ENCODE peak calls at places on chromosomes 5 and 9, in five cellular contexts. P, S, J, Z and H are unnamed samples.

GRCh38 chr9:125755340-125755739 is 8.2 kb downstream of the PBX3 start:
- DNase-seq in P (no peak), S (no peak), J (no peak), Z (no peak), H (no peak)

GRCh38 chr5:34410411-34411139 is 245.6 kb upstream of the RAI14 start:
- DNase-seq in P (no peak), S (no peak), J (no peak), Z (peak), H (no peak)

GRCh38 chr9:34185778-34186551 is 7.1 kb downstream of the UBAP1 start:
- DNase-seq in P (no peak), S (peak), J (peak), Z (peak), H (no peak)

GRCh38 chr9:4857163-4857562 is 64.4 kb downstream of the RCL1 start:
- DNase-seq in P (no peak), S (no peak), J (no peak), Z (peak), H (no peak)

GRCh38 chr5:171390883-171391677 is 3.4 kb downstream of the NPM1 start:
- DNase-seq in P (no peak), S (no peak), J (no peak), Z (peak), H (no peak)

GRCh38 chr9:104068546-104068945 is 25.6 kb upstream of the SMC2 start:
- DNase-seq in P (no peak), S (no peak), J (no peak), Z (peak), H (no peak)

GRCh38 chr9:113569472-113570060 is 106.0 kb downstream of the RGS3 start:
- DNase-seq in P (no peak), S (no peak), J (no peak), Z (no peak), H (no peak)

GRCh38 chr5:34655354-34655991 is 655 bp upstream of the RAI14 start:
- DNase-seq in P (peak), S (peak), J (peak), Z (peak), H (peak)

GRCh38 chr9:130548103-130548502 is 31.3 kb upstream of the FUBP3 start:
- DNase-seq in P (no peak), S (no peak), J (no peak), Z (no peak), H (no peak)

GRCh38 chr5:81007637-81008027 is 47.5 kb downstream of the RASGRF2 start:
- DNase-seq in P (no peak), S (no peak), J (no peak), Z (no peak), H (no peak)

GRCh38 chr5:138950411-138951011 is 75.4 kb upstream of the LRRTM2 start:
- DNase-seq in P (no peak), S (no peak), J (no peak), Z (no peak), H (no peak)

GRCh38 chr5:168424506-168425298 is 61.6 kb upstream of the RARS1 start:
- DNase-seq in P (no peak), S (peak), J (no peak), Z (peak), H (no peak)

GRCh38 chr5:83987513-83988292 is 267.0 kb upstream of the HAPLN1 start:
- DNase-seq in P (no peak), S (no peak), J (peak), Z (no peak), H (no peak)

GRCh38 chr9:114033397-114034103 is 44.5 kb downstream of the AMBP start:
- DNase-seq in P (peak), S (no peak), J (peak), Z (no peak), H (no peak)

GRCh38 chr5:141245250-141245717 is at the start of gene PCDHB15:
- DNase-seq in P (peak), S (no peak), J (peak), Z (peak), H (no peak)

GRCh38 chr9:119216891-119217290 is 152.3 kb downstream of the BRINP1 start:
- DNase-seq in P (peak), S (no peak), J (no peak), Z (peak), H (no peak)

GRCh38 chr9:21559402-21560280 is 77.5 kb upstream of the IFNE start:
- DNase-seq in P (peak), S (no peak), J (peak), Z (peak), H (peak)

GRCh38 chr9:115882911-115883310 is 270.7 kb upstream of the PAPPA start:
- DNase-seq in P (no peak), S (no peak), J (no peak), Z (peak), H (no peak)

GRCh38 chr9:73549991-73550390 is 398.3 kb downstream of the ANXA1 start:
- DNase-seq in P (no peak), S (no peak), J (no peak), Z (no peak), H (no peak)

GRCh38 chr9:124725068-124725452 is 46.1 kb downstream of the NR6A1 start:
- DNase-seq in P (no peak), S (no peak), J (no peak), Z (no peak), H (no peak)

GRCh38 chr5:2998106-2998505 is 246.6 kb upstream of the IRX2 start:
- DNase-seq in P (no peak), S (no peak), J (no peak), Z (no peak), H (no peak)

GRCh38 chr5:122937914-122938313 is 92.5 kb downstream of the SNX24 start:
- DNase-seq in P (no peak), S (no peak), J (peak), Z (no peak), H (no peak)

GRCh38 chr9:90368241-90368640 is 274.4 kb downstream of the DIRAS2 start:
- DNase-seq in P (no peak), S (no peak), J (no peak), Z (no peak), H (no peak)

GRCh38 chr5:74839228-74839627 is 27.0 kb downstream of the FAM169A start:
- DNase-seq in P (no peak), S (no peak), J (no peak), Z (no peak), H (no peak)

GRCh38 chr5:1817261-1818043 is 16.2 kb downstream of the NDUFS6 start:
- DNase-seq in P (no peak), S (no peak), J (no peak), Z (no peak), H (no peak)

GRCh38 chr5:22249209-22249608 is 603.9 kb downstream of the CDH12 start:
- DNase-seq in P (no peak), S (no peak), J (no peak), Z (no peak), H (no peak)

GRCh38 chr9:95302471-95302870 is 15.0 kb downstream of the FANCC start:
- DNase-seq in P (no peak), S (no peak), J (peak), Z (no peak), H (peak)

GRCh38 chr5:168802337-168802736 is 223.2 kb upstream of the PANK3 start:
- DNase-seq in P (no peak), S (no peak), J (no peak), Z (no peak), H (no peak)

GRCh38 chr5:55146543-55147151 is 13.3 kb upstream of the GPX8 start:
- DNase-seq in P (peak), S (peak), J (peak), Z (peak), H (peak)

GRCh38 chr5:97009212-97009898 is 73.5 kb downstream of the LNPEP start:
- DNase-seq in P (peak), S (no peak), J (peak), Z (peak), H (no peak)

GRCh38 chr9:124939944-124940343 is 939 bp downstream of the GOLGA1 start:
- DNase-seq in P (no peak), S (no peak), J (no peak), Z (no peak), H (no peak)

GRCh38 chr5:163997965-163998364 is 492.5 kb downstream of the MAT2B start:
- DNase-seq in P (no peak), S (no peak), J (no peak), Z (no peak), H (no peak)

GRCh38 chr5:135253601-135254165 is 145.3 kb downstream of the MACROH2A1 start:
- DNase-seq in P (no peak), S (no peak), J (no peak), Z (no peak), H (no peak)

GRCh38 chr5:136212252-136212721 is 19.3 kb upstream of the SMIM32 start:
- DNase-seq in P (peak), S (no peak), J (peak), Z (peak), H (no peak)

GRCh38 chr9:93081081-93081529 is 14.9 kb upstream of the CARD19 start:
- DNase-seq in P (no peak), S (no peak), J (no peak), Z (peak), H (no peak)

GRCh38 chr5:12237837-12238575 is 333.8 kb upstream of the CTNND2 start:
- DNase-seq in P (no peak), S (no peak), J (no peak), Z (no peak), H (no peak)
- H3K4me3 ChIP-seq in P (no peak), S (no peak), J (no peak), Z (no peak), H (no peak)

GRCh38 chr5:88677502-88677901 is 205.5 kb downstream of the MEF2C start:
- DNase-seq in P (no peak), S (no peak), J (no peak), Z (no peak), H (no peak)
- H3K27ac ChIP-seq in P (no peak), S (no peak), J (no peak), Z (no peak), H (no peak)

GRCh38 chr5:23269981-23270380 is 237.4 kb upstream of the PRDM9 start:
- DNase-seq in P (no peak), S (no peak), J (no peak), Z (peak), H (no peak)
- H3K4me3 ChIP-seq in P (no peak), S (no peak), J (no peak), Z (no peak), H (no peak)

GRCh38 chr9:2729003-2729402 is 11.7 kb downstream of the KCNV2 start:
- DNase-seq in P (no peak), S (peak), J (no peak), Z (peak), H (no peak)
- H3K27ac ChIP-seq in P (no peak), S (no peak), J (no peak), Z (no peak), H (no peak)

DNA sequence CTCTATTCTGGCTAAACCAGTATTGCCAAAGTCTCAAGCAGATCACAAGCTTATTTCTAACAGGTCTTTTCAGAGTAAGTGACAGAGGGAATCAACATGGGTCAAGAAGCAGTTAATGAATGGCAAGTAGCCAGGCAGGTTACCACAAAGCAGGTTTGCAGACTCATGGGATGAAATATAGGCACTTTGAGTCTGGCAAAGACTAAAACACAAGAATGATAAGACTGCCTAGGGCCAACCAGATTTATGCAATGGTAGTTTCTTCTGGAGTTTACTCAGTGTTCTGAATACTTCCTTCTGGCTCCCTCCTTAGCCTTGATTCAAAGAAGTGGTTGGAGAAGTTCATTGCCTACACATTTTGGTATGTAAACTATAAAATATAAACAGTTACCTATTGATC is 3.6 kb downstream of the HMGCS1 start:
- DNase-seq in P (no peak), S (no peak), J (no peak), Z (no peak), H (no peak)
- H3K4me3 ChIP-seq in P (no peak), S (peak), J (peak), Z (no peak), H (no peak)